ENCODE peak calls at places on chromosomes 16 and 17, in eight cellular contexts. F, C, W, I, E, D, N and G are unnamed samples.

GRCh38 chr17:29514792-29515191 is 52.0 kb downstream of the ABHD15 start:
- DNase-seq in C (peak; percentile 56), I (no peak), N (no peak), D (no peak), F (peak; percentile 26), E (no peak), W (no peak), G (peak; percentile 62)

GRCh38 chr17:49603238-49603637 is 27.6 kb downstream of the NXPH3 start:
- DNase-seq in C (peak; percentile 61), I (no peak), D (no peak), N (no peak), E (no peak), W (no peak), F (peak; percentile 42), G (peak; percentile 51)

GRCh38 chr16:12462690-12463646 is 340.7 kb downstream of the CPPED1 start:
- DNase-seq in W (no peak), D (no peak), E (no peak), F (peak; percentile 75), N (no peak), C (peak; percentile 57), I (peak; percentile 70), G (peak; percentile 65)

GRCh38 chr17:51425793-51426192 is 165.4 kb downstream of the UTP18 start:
- DNase-seq in W (no peak), N (no peak), D (no peak), I (no peak), C (no peak), F (no peak), E (no peak), G (no peak)

GRCh38 chr17:80866050-80866793 is 125.4 kb upstream of the CHMP6 start:
- DNase-seq in E (peak; percentile 67), I (peak; percentile 84), N (peak; percentile 79), F (peak; percentile 71), W (peak; percentile 56), D (peak; percentile 82), C (peak; percentile 70), G (peak; percentile 49)

GRCh38 chr17:34547453-34548063 is 31.8 kb upstream of the TMEM132E start:
- DNase-seq in I (no peak), D (no peak), W (no peak), E (no peak), F (no peak), C (no peak), N (no peak), G (no peak)

GRCh38 chr17:29100296-29100695 is 57.4 kb downstream of the PIPOX start:
- DNase-seq in N (no peak), E (no peak), D (no peak), I (no peak), F (no peak), C (no peak), W (no peak), G (no peak)

GRCh38 chr16:72012607-72013006 is 4.1 kb downstream of the DHODH start:
- DNase-seq in D (no peak), F (no peak), N (no peak), W (no peak), I (no peak), E (no peak), C (no peak), G (no peak)

GRCh38 chr16:49855822-49856740 is at the start of gene ZNF423:
- DNase-seq in F (peak; percentile 15), C (no peak), I (peak; percentile 18), N (no peak), E (no peak), W (no peak), D (peak; percentile 63), G (no peak)

GRCh38 chr16:85157813-85158701 is 45.8 kb upstream of the CIBAR2 start:
- DNase-seq in D (no peak), N (no peak), I (no peak), E (no peak), F (no peak), C (no peak), W (no peak), G (peak; percentile 35)

GRCh38 chr16:86059253-86060171 is 160.6 kb downstream of the IRF8 start:
- DNase-seq in F (peak; percentile 29), W (no peak), N (peak; percentile 59), C (peak; percentile 50), E (peak; percentile 59), D (peak; percentile 73), I (no peak), G (no peak)

GRCh38 chr17:66398617-66399016 is 96.2 kb downstream of the PRKCA start:
- DNase-seq in D (no peak), W (no peak), E (no peak), F (no peak), I (no peak), N (no peak), C (no peak), G (no peak)

GRCh38 chr16:86129541-86129940 is 230.6 kb downstream of the IRF8 start:
- DNase-seq in E (no peak), D (no peak), W (no peak), F (no peak), N (no peak), I (no peak), C (no peak), G (no peak)

GRCh38 chr17:38691154-38691553 is 13.9 kb upstream of the MLLT6 start:
- DNase-seq in F (no peak), I (no peak), N (no peak), D (no peak), C (no peak), W (no peak), E (no peak), G (no peak)

GRCh38 chr17:67628580-67629013 is 89.1 kb upstream of the NOL11 start:
- DNase-seq in W (no peak), C (no peak), F (peak; percentile 43), N (no peak), E (no peak), D (no peak), I (no peak), G (no peak)

GRCh38 chr16:3095869-3096268 is 3.2 kb downstream of the ZSCAN10 start:
- DNase-seq in E (no peak), F (no peak), I (no peak), W (peak; percentile 76), N (peak; percentile 89), C (no peak), D (peak; percentile 50), G (no peak)

GRCh38 chr17:17155568-17155967 is 50.6 kb downstream of the PLD6 start:
- DNase-seq in N (no peak), W (no peak), C (no peak), D (no peak), F (no peak), I (no peak), E (peak; percentile 84), G (no peak)

GRCh38 chr17:75783803-75784472 is 668 bp upstream of the UNK start:
- DNase-seq in E (peak; percentile 68), N (peak; percentile 89), I (no peak), W (peak; percentile 35), D (peak; percentile 64), C (no peak), F (no peak), G (no peak)

GRCh38 chr16:2719328-2720062 is 529 bp downstream of the PRSS27 start:
- DNase-seq in W (no peak), N (peak; percentile 70), F (no peak), E (peak; percentile 76), C (no peak), D (no peak), I (no peak), G (no peak)

GRCh38 chr17:75626496-75627038 is 6.7 kb upstream of the SMIM5 start:
- DNase-seq in D (no peak), C (no peak), E (no peak), I (no peak), F (no peak), W (no peak), N (no peak), G (no peak)

GRCh38 chr17:27540300-27541105 is 84.3 kb downstream of the KSR1 start:
- DNase-seq in I (no peak), N (peak; percentile 84), W (peak; percentile 40), C (peak; percentile 99), E (peak; percentile 89), F (peak; percentile 100), D (peak; percentile 85), G (peak; percentile 99)

DNA sequence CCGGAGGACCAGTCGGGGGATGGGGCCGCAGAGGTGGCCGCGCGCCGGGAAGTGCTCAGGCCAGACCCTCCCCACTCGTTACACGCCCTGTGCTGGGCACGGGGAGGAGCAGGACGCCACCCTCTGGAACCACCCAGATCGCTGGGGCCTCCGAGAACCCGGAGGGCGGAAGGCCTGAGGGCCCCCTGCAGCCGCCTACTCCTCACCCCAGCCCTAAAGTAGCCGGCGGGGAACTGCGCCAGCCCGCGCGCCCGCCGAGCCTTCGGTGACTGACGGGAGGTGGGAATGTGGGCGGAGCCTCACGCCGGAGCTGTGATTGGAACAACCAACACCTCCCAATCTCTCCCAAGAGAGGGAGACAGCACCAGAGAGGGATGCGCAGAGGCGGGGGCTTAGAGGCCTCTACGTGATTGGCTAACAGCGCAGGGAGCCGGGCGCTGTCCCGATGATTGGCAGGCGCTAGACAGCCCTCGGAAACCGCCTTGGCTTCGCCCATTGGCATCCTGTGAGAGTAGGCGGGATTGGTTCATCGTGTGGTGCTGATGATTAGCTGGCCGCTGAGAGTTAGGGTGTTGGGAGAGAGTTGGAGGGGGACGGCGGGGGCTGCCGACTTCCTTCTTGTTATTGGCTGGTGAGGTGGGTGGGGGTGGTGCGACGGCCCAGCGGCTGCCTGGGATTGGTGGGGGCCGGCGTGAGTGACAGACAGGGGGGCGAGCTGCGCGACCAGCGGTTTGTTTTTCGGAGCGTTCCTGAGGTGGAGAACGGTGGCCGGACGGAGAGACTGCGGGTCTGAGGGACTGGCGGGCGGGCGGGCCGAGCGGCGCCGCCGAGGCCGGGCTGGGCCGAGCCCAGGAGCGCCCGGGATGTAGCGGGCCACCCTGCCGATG is at the start of gene MAP3K3:
- DNase-seq in W (peak; percentile 97), E (peak; percentile 100), D (peak; percentile 99), C (peak; percentile 100), I (peak; percentile 100), F (peak; percentile 100), N (peak; percentile 99), G (peak; percentile 100)
- TF ChIP-seq CTCF in W (no peak), E (peak; percentile 34), D (peak; percentile 12), C (no peak), I (peak; percentile 24), F (no peak), N (peak; percentile 33), G (peak; percentile 37)

DNA sequence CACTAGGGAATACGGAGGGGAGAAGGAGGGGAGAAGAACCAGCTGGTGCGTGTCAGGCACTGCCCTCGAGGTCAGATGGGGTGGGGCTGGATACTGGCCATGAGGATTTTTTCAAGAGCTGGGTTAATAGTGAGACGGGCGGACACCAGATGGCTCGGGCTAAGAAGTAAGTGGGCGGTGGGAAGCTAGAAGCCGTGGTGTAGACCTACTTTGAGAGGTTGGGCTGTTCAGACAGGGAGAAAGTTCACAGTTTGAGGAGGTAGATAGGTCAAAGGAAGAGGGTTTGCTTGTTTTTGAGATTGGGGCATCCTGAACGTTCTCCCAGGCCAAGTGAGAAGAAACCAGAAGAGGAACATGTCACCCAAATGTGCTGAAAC is 303.9 kb downstream of the SEC14L1 start:
- DNase-seq in F (peak; percentile 68), E (no peak), C (peak; percentile 83), N (no peak), D (no peak), W (no peak), I (no peak), G (peak; percentile 71)
- H3K4me3 ChIP-seq in F (no peak overlapping the region), E (no peak overlapping the region), C (no peak overlapping the region), N (no peak overlapping the region), D (no peak overlapping the region), W (no peak overlapping the region), I (no peak overlapping the region), G (no peak overlapping the region)

GRCh38 chr17:63446218-63446980 is at the start of gene CYB561:
- DNase-seq in D (peak; percentile 88), W (peak; percentile 65), N (peak; percentile 91), E (peak; percentile 79), I (peak; percentile 50), C (peak; percentile 74), F (peak; percentile 62), G (peak; percentile 62)
- TF ChIP-seq CTCF in D (no peak), W (no peak), N (no peak), E (no peak), I (peak; percentile 22), C (no peak), F (no peak), G (peak; percentile 14)

GRCh38 chr17:47229535-47230443 is 20.6 kb downstream of the MYL4 start:
- DNase-seq in E (peak; percentile 90), I (peak; percentile 93), N (peak; percentile 86), F (peak; percentile 97), C (peak; percentile 97), W (peak; percentile 77), D (peak; percentile 88), G (peak; percentile 93)
- H3K4me3 ChIP-seq in E (peak overlapping the region; percentile 50), I (no peak overlapping the region), N (no peak overlapping the region), F (peak overlapping the region; percentile 39), C (no peak overlapping the region), W (peak overlapping the region; percentile 36), D (peak overlapping the region; percentile 50), G (peak overlapping the region; percentile 21)